ENCODE peak calls at places on chromosome 20, in five cellular contexts. One of them, this sample, is unnamed.

GRCh38 chr20:48502758-48503157 is 325.0 kb downstream of the PREX1 start:
- DNase-seq in Peyer's patch: no peak
- DNase-seq in activated naive CD8-positive, alpha-beta T cell treated with anti-CD3 and anti-CD28 coated beads for 36 hours: no peak
- DNase-seq in CD14-positive monocyte: no peak
- DNase-seq in H9: no peak
- DNase-seq in this sample: no peak

GRCh38 chr20:651713-652610 is 1.0 kb downstream of the SRXN1 start:
- DNase-seq in activated naive CD8-positive, alpha-beta T cell treated with anti-CD3 and anti-CD28 coated beads for 36 hours: no peak
- DNase-seq in Peyer's patch: no peak
- DNase-seq in H9: no peak
- DNase-seq in CD14-positive monocyte: no peak
- DNase-seq in this sample: no peak

GRCh38 chr20:33007376-33008335 is at the start of gene BPIFB2:
- DNase-seq in H9: no peak
- DNase-seq in CD14-positive monocyte: no peak
- DNase-seq in activated naive CD8-positive, alpha-beta T cell treated with anti-CD3 and anti-CD28 coated beads for 36 hours: no peak
- DNase-seq in Peyer's patch: peak
- DNase-seq in this sample: no peak

GRCh38 chr20:50555687-50556086 is 45.5 kb downstream of the PTPN1 start:
- DNase-seq in H9: no peak
- DNase-seq in CD14-positive monocyte: no peak
- DNase-seq in activated naive CD8-positive, alpha-beta T cell treated with anti-CD3 and anti-CD28 coated beads for 36 hours: no peak
- DNase-seq in Peyer's patch: no peak
- DNase-seq in this sample: no peak

GRCh38 chr20:3021327-3021726 is 22.1 kb upstream of the GNRH2 start:
- DNase-seq in activated naive CD8-positive, alpha-beta T cell treated with anti-CD3 and anti-CD28 coated beads for 36 hours: no peak
- DNase-seq in Peyer's patch: no peak
- DNase-seq in CD14-positive monocyte: no peak
- DNase-seq in H9: no peak
- DNase-seq in this sample: no peak

GRCh38 chr20:50389808-50390684 is 120.1 kb upstream of the PTPN1 start:
- DNase-seq in CD14-positive monocyte: no peak
- DNase-seq in H9: no peak
- DNase-seq in activated naive CD8-positive, alpha-beta T cell treated with anti-CD3 and anti-CD28 coated beads for 36 hours: no peak
- DNase-seq in Peyer's patch: no peak
- DNase-seq in this sample: no peak

GRCh38 chr20:4601630-4602296 is 119.9 kb upstream of the PRND start:
- DNase-seq in activated naive CD8-positive, alpha-beta T cell treated with anti-CD3 and anti-CD28 coated beads for 36 hours: no peak
- DNase-seq in H9: no peak
- DNase-seq in Peyer's patch: no peak
- DNase-seq in CD14-positive monocyte: no peak
- DNase-seq in this sample: no peak

GRCh38 chr20:20549699-20550098 is 162.7 kb downstream of the RALGAPA2 start:
- DNase-seq in Peyer's patch: no peak
- DNase-seq in activated naive CD8-positive, alpha-beta T cell treated with anti-CD3 and anti-CD28 coated beads for 36 hours: no peak
- DNase-seq in CD14-positive monocyte: no peak
- DNase-seq in H9: no peak
- DNase-seq in this sample: no peak

GRCh38 chr20:63027425-63028389 is 20.9 kb upstream of the BHLHE23 start:
- DNase-seq in activated naive CD8-positive, alpha-beta T cell treated with anti-CD3 and anti-CD28 coated beads for 36 hours: peak
- DNase-seq in CD14-positive monocyte: peak
- DNase-seq in Peyer's patch: peak
- DNase-seq in H9: no peak
- DNase-seq in this sample: no peak

GRCh38 chr20:3911956-3912355 is 22.8 kb downstream of the PANK2 start:
- DNase-seq in CD14-positive monocyte: no peak
- DNase-seq in H9: no peak
- DNase-seq in activated naive CD8-positive, alpha-beta T cell treated with anti-CD3 and anti-CD28 coated beads for 36 hours: no peak
- DNase-seq in Peyer's patch: peak
- DNase-seq in this sample: no peak

GRCh38 chr20:3071610-3072529 is at the start of gene OXT:
- DNase-seq in Peyer's patch: peak
- DNase-seq in activated naive CD8-positive, alpha-beta T cell treated with anti-CD3 and anti-CD28 coated beads for 36 hours: peak
- DNase-seq in CD14-positive monocyte: no peak
- DNase-seq in H9: peak
- DNase-seq in this sample: peak

This sample was measured in CD4-positive, alpha-beta memory T cell.